ENCODE peak calls at places on chromosomes 4 and X, in five cellular contexts. U is non-pigmented ciliary epithelial cell, Z is H54, B is T-helper 17 cell, G is NCI-H2029 treated with DMSO at 0.1 percent for 48 hours. T is an unnamed sample.

GRCh38 chr4:187207931-187208330 is 484.3 kb upstream of the FAT1 start:
- DNase-seq in U (no peak), Z (no peak), B (no peak), G (no peak), T (no peak)

GRCh38 chrX:3094261-3094660 is 53.0 kb downstream of the ARSF start:
- DNase-seq in U (no peak), Z (no peak), B (no peak), G (no peak), T (no peak)

GRCh38 chr4:118337954-118338353 is 14.8 kb downstream of the PRSS12 start:
- DNase-seq in U (no peak), Z (no peak), B (no peak), G (no peak), T (no peak)

GRCh38 chr4:140018931-140019618 is 134.9 kb downstream of the MAML3 start:
- DNase-seq in U (no peak), Z (no peak), B (no peak), G (peak), T (no peak)

GRCh38 chr4:150108693-150109092 is 30.4 kb downstream of the DCLK2 start:
- DNase-seq in U (no peak), Z (no peak), B (no peak), G (no peak), T (no peak)

GRCh38 chr4:78818530-78818929 is 42.4 kb downstream of the BMP2K start:
- DNase-seq in U (no peak), Z (no peak), B (no peak), G (no peak), T (no peak)

GRCh38 chr4:168509786-168510185 is 12.9 kb downstream of the PALLD start:
- DNase-seq in U (peak), Z (no peak), B (no peak), G (no peak), T (no peak)

GRCh38 chr4:142402925-142403324 is 443.2 kb downstream of the INPP4B start:
- DNase-seq in U (no peak), Z (no peak), B (no peak), G (no peak), T (no peak)

GRCh38 chrX:140572724-140573123 is 67.9 kb upstream of the SOX3 start:
- DNase-seq in U (peak), Z (no peak), B (no peak), G (no peak), T (peak)